ENCODE peak calls at places on chromosomes 4 and X, in five cellular contexts. One of them, this sample, is unnamed.

GRCh38 chr4:120517966-120518365 is 404.6 kb downstream of the PRDM5 start:
- DNase-seq in left ventricle myocardium superior: no peak
- DNase-seq in Caki2: peak; percentile 88
- DNase-seq in endothelial cell: no peak
- DNase-seq in dorsolateral prefrontal cortex: no peak
- DNase-seq in this sample: no peak

GRCh38 chr4:27787195-27787594 is 926.6 kb downstream of the STIM2 start:
- DNase-seq in left ventricle myocardium superior: no peak
- DNase-seq in dorsolateral prefrontal cortex: no peak
- DNase-seq in endothelial cell: no peak
- DNase-seq in Caki2: no peak
- DNase-seq in this sample: no peak

GRCh38 chr4:40838742-40839141 is 89.0 kb downstream of the NSUN7 start:
- DNase-seq in endothelial cell: no peak
- DNase-seq in Caki2: no peak
- DNase-seq in left ventricle myocardium superior: no peak
- DNase-seq in dorsolateral prefrontal cortex: no peak
- DNase-seq in this sample: no peak

GRCh38 chr4:165402375-165402774 is 23.6 kb downstream of the CPE start:
- DNase-seq in dorsolateral prefrontal cortex: no peak
- DNase-seq in left ventricle myocardium superior: no peak
- DNase-seq in endothelial cell: no peak
- DNase-seq in Caki2: no peak
- DNase-seq in this sample: no peak

GRCh38 chrX:45527834-45528233 is 327.2 kb upstream of the DIPK2B start:
- DNase-seq in Caki2: no peak
- DNase-seq in endothelial cell: no peak
- DNase-seq in left ventricle myocardium superior: no peak
- DNase-seq in dorsolateral prefrontal cortex: no peak
- DNase-seq in this sample: no peak

GRCh38 chr4:102217345-102217744 is 127.9 kb downstream of the SLC39A8 start:
- DNase-seq in dorsolateral prefrontal cortex: no peak
- DNase-seq in left ventricle myocardium superior: no peak
- DNase-seq in endothelial cell: no peak
- DNase-seq in Caki2: no peak
- DNase-seq in this sample: no peak

GRCh38 chrX:53678667-53679066 is 7.9 kb downstream of the HUWE1 start:
- DNase-seq in left ventricle myocardium superior: no peak
- DNase-seq in endothelial cell: no peak
- DNase-seq in dorsolateral prefrontal cortex: no peak
- DNase-seq in Caki2: no peak
- DNase-seq in this sample: no peak

GRCh38 chrX:265502-265901 is 15.7 kb upstream of the PLCXD1 start:
- DNase-seq in Caki2: no peak
- DNase-seq in left ventricle myocardium superior: no peak
- DNase-seq in dorsolateral prefrontal cortex: no peak
- DNase-seq in endothelial cell: no peak
- DNase-seq in this sample: no peak

GRCh38 chr4:144499777-144500176 is 146.2 kb upstream of the HHIP start:
- DNase-seq in left ventricle myocardium superior: no peak
- DNase-seq in Caki2: no peak
- DNase-seq in dorsolateral prefrontal cortex: no peak
- DNase-seq in endothelial cell: no peak
- DNase-seq in this sample: no peak

GRCh38 chrX:51420610-51421009 is 75.8 kb downstream of the NUDT11 start:
- DNase-seq in Caki2: peak; percentile 33
- DNase-seq in left ventricle myocardium superior: no peak
- DNase-seq in endothelial cell: peak; percentile 35
- DNase-seq in dorsolateral prefrontal cortex: no peak
- DNase-seq in this sample: no peak

GRCh38 chr4:125704726-125705125 is 390.0 kb downstream of the FAT4 start:
- DNase-seq in Caki2: no peak
- DNase-seq in left ventricle myocardium superior: no peak
- DNase-seq in endothelial cell: no peak
- DNase-seq in dorsolateral prefrontal cortex: no peak
- DNase-seq in this sample: no peak

GRCh38 chr4:86685401-86685800 is 91.3 kb downstream of the PTPN13 start:
- DNase-seq in endothelial cell: no peak
- DNase-seq in dorsolateral prefrontal cortex: no peak
- DNase-seq in Caki2: peak; percentile 43
- DNase-seq in left ventricle myocardium superior: no peak
- DNase-seq in this sample: no peak

GRCh38 chr4:168437192-168437938 is 42.9 kb downstream of the DDX60L start:
- DNase-seq in dorsolateral prefrontal cortex: no peak
- DNase-seq in left ventricle myocardium superior: no peak
- DNase-seq in endothelial cell: no peak
- DNase-seq in Caki2: no peak
- DNase-seq in this sample: no peak

GRCh38 chr4:98298022-98298421 is 36.8 kb downstream of the RAP1GDS1 start:
- DNase-seq in endothelial cell: no peak
- DNase-seq in left ventricle myocardium superior: no peak
- DNase-seq in Caki2: no peak
- DNase-seq in dorsolateral prefrontal cortex: no peak
- DNase-seq in this sample: no peak

GRCh38 chr4:8274772-8275241 is 5.3 kb downstream of the HTRA3 start:
- DNase-seq in Caki2: no peak
- DNase-seq in dorsolateral prefrontal cortex: peak; percentile 61
- DNase-seq in left ventricle myocardium superior: peak; percentile 94
- DNase-seq in endothelial cell: no peak
- DNase-seq in this sample: peak; percentile 17

GRCh38 chrX:129759576-129760061 is 20.1 kb upstream of the SASH3 start:
- DNase-seq in left ventricle myocardium superior: peak; percentile 62
- DNase-seq in Caki2: peak; percentile 2
- DNase-seq in endothelial cell: no peak
- DNase-seq in dorsolateral prefrontal cortex: peak; percentile 27
- DNase-seq in this sample: peak; percentile 8

GRCh38 chr4:182680196-182680771 is 236.9 kb downstream of the DCTD start:
- DNase-seq in Caki2: no peak
- DNase-seq in dorsolateral prefrontal cortex: no peak
- DNase-seq in left ventricle myocardium superior: peak; percentile 74
- DNase-seq in endothelial cell: no peak
- DNase-seq in this sample: no peak

GRCh38 chr4:99134586-99134985 is 9.5 kb downstream of the ADH4 start:
- DNase-seq in endothelial cell: no peak
- DNase-seq in Caki2: no peak
- DNase-seq in left ventricle myocardium superior: no peak
- DNase-seq in dorsolateral prefrontal cortex: no peak
- DNase-seq in this sample: no peak

GRCh38 chrX:126165401-126165720 is 728 bp downstream of the DCAF12L2 start:
- DNase-seq in endothelial cell: no peak
- DNase-seq in Caki2: no peak
- DNase-seq in dorsolateral prefrontal cortex: no peak
- DNase-seq in left ventricle myocardium superior: no peak
- DNase-seq in this sample: no peak

GRCh38 chrX:65697173-65697572 is 29.7 kb downstream of the MSN start:
- DNase-seq in endothelial cell: no peak
- DNase-seq in Caki2: no peak
- DNase-seq in dorsolateral prefrontal cortex: no peak
- DNase-seq in left ventricle myocardium superior: no peak
- DNase-seq in this sample: no peak

GRCh38 chr4:38590017-38590416 is 74.0 kb upstream of the KLF3 start:
- DNase-seq in Caki2: no peak
- DNase-seq in dorsolateral prefrontal cortex: no peak
- DNase-seq in left ventricle myocardium superior: no peak
- DNase-seq in endothelial cell: no peak
- DNase-seq in this sample: no peak

GRCh38 chrX:65586491-65586890 is 51.9 kb upstream of the LAS1L start:
- DNase-seq in left ventricle myocardium superior: no peak
- DNase-seq in endothelial cell: no peak
- DNase-seq in Caki2: no peak
- DNase-seq in dorsolateral prefrontal cortex: no peak
- DNase-seq in this sample: no peak

GRCh38 chr4:157978680-157979361 is 194.0 kb downstream of the GASK1B start:
- DNase-seq in dorsolateral prefrontal cortex: peak; percentile 69
- DNase-seq in Caki2: peak; percentile 63
- DNase-seq in endothelial cell: peak; percentile 50
- DNase-seq in left ventricle myocardium superior: peak; percentile 52
- DNase-seq in this sample: peak; percentile 5

GRCh38 chr4:8534129-8534528 is 46.1 kb upstream of the GPR78 start:
- DNase-seq in endothelial cell: no peak
- DNase-seq in Caki2: peak; percentile 80
- DNase-seq in left ventricle myocardium superior: no peak
- DNase-seq in dorsolateral prefrontal cortex: no peak
- DNase-seq in this sample: no peak

GRCh38 chrX:154719132-154719675 is 31.7 kb downstream of the GAB3 start:
- DNase-seq in Caki2: no peak
- DNase-seq in left ventricle myocardium superior: no peak
- DNase-seq in dorsolateral prefrontal cortex: no peak
- DNase-seq in endothelial cell: no peak
- DNase-seq in this sample: no peak

GRCh38 chr4:11297627-11298026 is 131.1 kb downstream of the HS3ST1 start:
- DNase-seq in Caki2: no peak
- DNase-seq in left ventricle myocardium superior: no peak
- DNase-seq in endothelial cell: no peak
- DNase-seq in dorsolateral prefrontal cortex: no peak
- DNase-seq in this sample: no peak

GRCh38 chrX:13339607-13340006 is 19.8 kb upstream of the ATXN3L start:
- DNase-seq in endothelial cell: no peak
- DNase-seq in left ventricle myocardium superior: no peak
- DNase-seq in Caki2: no peak
- DNase-seq in dorsolateral prefrontal cortex: no peak
- DNase-seq in this sample: no peak

GRCh38 chr4:6197433-6198174 is 2.7 kb downstream of the JAKMIP1 start:
- DNase-seq in Caki2: no peak
- DNase-seq in left ventricle myocardium superior: no peak
- DNase-seq in dorsolateral prefrontal cortex: no peak
- DNase-seq in endothelial cell: no peak
- DNase-seq in this sample: no peak

GRCh38 chr4:155339588-155339987 is 37.2 kb downstream of the MAP9 start:
- DNase-seq in left ventricle myocardium superior: no peak
- DNase-seq in endothelial cell: no peak
- DNase-seq in Caki2: peak; percentile 64
- DNase-seq in dorsolateral prefrontal cortex: no peak
- DNase-seq in this sample: no peak

GRCh38 chr4:9999956-10000551 is 21.2 kb downstream of the SLC2A9 start:
- DNase-seq in dorsolateral prefrontal cortex: no peak
- DNase-seq in left ventricle myocardium superior: no peak
- DNase-seq in Caki2: peak; percentile 31
- DNase-seq in endothelial cell: no peak
- DNase-seq in this sample: no peak

GRCh38 chr4:82851902-82852750 is 38.8 kb downstream of the SEC31A start:
- DNase-seq in endothelial cell: no peak
- DNase-seq in Caki2: no peak
- DNase-seq in left ventricle myocardium superior: no peak
- DNase-seq in dorsolateral prefrontal cortex: no peak
- DNase-seq in this sample: no peak

GRCh38 chr4:155568641-155569040 is 98.0 kb upstream of the GUCY1A1 start:
- DNase-seq in Caki2: no peak
- DNase-seq in endothelial cell: no peak
- DNase-seq in dorsolateral prefrontal cortex: no peak
- DNase-seq in left ventricle myocardium superior: no peak
- DNase-seq in this sample: no peak

GRCh38 chr4:189305500-189305899 is 635.2 kb upstream of the FRG1 start:
- DNase-seq in left ventricle myocardium superior: no peak
- DNase-seq in Caki2: no peak
- DNase-seq in dorsolateral prefrontal cortex: no peak
- DNase-seq in endothelial cell: no peak
- DNase-seq in this sample: no peak

GRCh38 chr4:52876063-52876462 is 13.9 kb downstream of the RASL11B start:
- DNase-seq in endothelial cell: no peak
- DNase-seq in Caki2: no peak
- DNase-seq in dorsolateral prefrontal cortex: no peak
- DNase-seq in left ventricle myocardium superior: no peak
- DNase-seq in this sample: no peak

This sample was measured in caudate nucleus.